ENCODE peak calls at places on chromosomes 11 and 22, in eight cellular contexts. R is hepatocyte, K is breast epithelium, C is HFFc6, P is coronary artery, X is astrocyte of the cerebellum, Y is DND-41, F is foreskin keratinocyte. U is an unnamed sample.

GRCh38 chr22:31583861-31584485 is 78.0 kb downstream of the PISD start:
- DNase-seq in R (no peak), K (no peak), C (peak), P (no peak), X (no peak), Y (no peak), F (no peak), U (no peak)

GRCh38 chr11:30002157-30002556 is 14.7 kb downstream of the KCNA4 start:
- DNase-seq in R (no peak), K (no peak), C (no peak), P (no peak), X (no peak), Y (no peak), F (no peak), U (no peak)

GRCh38 chr11:114447892-114448291 is 8.6 kb downstream of the REXO2 start:
- DNase-seq in R (no peak), K (no peak), C (peak), P (no peak), X (no peak), Y (no peak), F (no peak), U (no peak)

GRCh38 chr11:36295926-36296325 is at the start of gene PRR5L:
- DNase-seq in R (no peak), K (no peak), C (no peak), P (no peak), X (no peak), Y (no peak), F (no peak), U (no peak)

GRCh38 chr11:122642472-122642922 is 13.0 kb upstream of the UBASH3B start:
- DNase-seq in R (peak), K (no peak), C (peak), P (no peak), X (no peak), Y (no peak), F (peak), U (no peak)

GRCh38 chr11:128860571-128861361 is 6.3 kb downstream of the KCNJ1 start:
- DNase-seq in R (no peak), K (no peak), C (peak), P (no peak), X (no peak), Y (no peak), F (no peak), U (no peak)

GRCh38 chr11:15289718-15290117 is 175.0 kb downstream of the INSC start:
- DNase-seq in R (no peak), K (no peak), C (no peak), P (no peak), X (no peak), Y (no peak), F (no peak), U (no peak)

GRCh38 chr11:85810871-85811611 is at the start of gene SYTL2:
- DNase-seq in R (peak), K (peak), C (no peak), P (peak), X (no peak), Y (no peak), F (peak), U (peak)

GRCh38 chr11:8287297-8288070 is 23.8 kb upstream of the LMO1 start:
- DNase-seq in R (no peak), K (no peak), C (no peak), P (peak), X (no peak), Y (no peak), F (no peak), U (no peak)

GRCh38 chr11:85029964-85030363 is 597.2 kb downstream of the DLG2 start:
- DNase-seq in R (no peak), K (no peak), C (no peak), P (no peak), X (no peak), Y (no peak), F (peak), U (no peak)

GRCh38 chr11:6693342-6694228 is 10.4 kb upstream of the MRPL17 start:
- DNase-seq in R (no peak), K (no peak), C (peak), P (no peak), X (no peak), Y (no peak), F (peak), U (peak)

GRCh38 chr11:27672836-27673464 is 27.3 kb downstream of the BDNF start:
- DNase-seq in R (peak), K (no peak), C (peak), P (no peak), X (no peak), Y (no peak), F (peak), U (no peak)

GRCh38 chr11:2464451-2465165 is 19.8 kb downstream of the KCNQ1 start:
- DNase-seq in R (no peak), K (no peak), C (no peak), P (peak), X (no peak), Y (no peak), F (no peak), U (no peak)

GRCh38 chr11:117901601-117902000 is 25.1 kb upstream of the FXYD6 start:
- DNase-seq in R (no peak), K (peak), C (no peak), P (no peak), X (no peak), Y (no peak), F (no peak), U (no peak)

DNA sequence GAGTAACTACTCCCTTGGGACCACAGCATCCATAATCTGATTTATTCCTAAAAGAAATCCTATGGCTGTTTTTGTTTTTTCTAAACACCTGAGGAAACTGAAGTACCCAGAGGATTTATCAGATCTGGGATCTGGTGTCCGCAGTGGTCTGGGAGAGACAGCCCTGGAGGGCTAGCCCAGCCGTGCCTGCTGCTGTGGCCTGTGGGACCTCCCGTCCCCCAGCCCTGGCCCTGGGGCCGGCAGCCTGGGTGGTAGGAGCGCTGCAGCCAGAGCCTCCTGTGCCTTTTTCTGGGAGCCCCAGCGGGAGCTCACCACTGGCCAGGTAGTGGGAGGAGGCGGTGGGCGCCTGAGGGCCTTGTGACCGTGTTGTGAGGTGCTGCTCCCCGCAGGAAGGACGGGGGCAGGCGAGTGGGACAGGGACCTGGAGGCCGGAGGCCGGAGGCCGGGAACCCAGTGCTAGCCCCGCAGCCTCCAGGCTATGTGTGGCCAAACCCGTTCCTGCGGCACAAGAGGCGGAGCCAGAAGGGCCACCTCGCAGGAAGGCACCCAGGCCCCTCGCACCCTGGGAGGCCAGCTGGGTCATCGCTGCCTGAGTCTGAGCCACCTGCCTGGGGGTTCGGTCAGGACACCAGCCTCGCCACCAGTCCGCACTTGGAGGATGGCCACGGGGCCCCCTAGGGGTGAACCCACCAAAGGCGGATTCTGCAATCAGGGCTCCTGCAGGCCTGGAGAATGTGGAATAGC is 18.2 kb upstream of the C11orf96 start:
- DNase-seq in R (no peak), K (no peak), C (no peak), P (peak), X (no peak), Y (no peak), F (no peak), U (no peak)
- TF ChIP-seq CTCF in R (no peak), K (no peak), C (peak), P (no peak), X (peak), Y (no peak), F (peak), U (no peak)

GRCh38 chr11:93236741-93237675 is 39.2 kb upstream of the SLC36A4 start:
- DNase-seq in R (peak), K (no peak), C (peak), P (no peak), X (peak), Y (peak), F (peak), U (peak)
- TF ChIP-seq CTCF in R (peak), K (no peak), C (peak), P (no peak), X (peak), Y (peak), F (peak), U (peak)

DNA sequence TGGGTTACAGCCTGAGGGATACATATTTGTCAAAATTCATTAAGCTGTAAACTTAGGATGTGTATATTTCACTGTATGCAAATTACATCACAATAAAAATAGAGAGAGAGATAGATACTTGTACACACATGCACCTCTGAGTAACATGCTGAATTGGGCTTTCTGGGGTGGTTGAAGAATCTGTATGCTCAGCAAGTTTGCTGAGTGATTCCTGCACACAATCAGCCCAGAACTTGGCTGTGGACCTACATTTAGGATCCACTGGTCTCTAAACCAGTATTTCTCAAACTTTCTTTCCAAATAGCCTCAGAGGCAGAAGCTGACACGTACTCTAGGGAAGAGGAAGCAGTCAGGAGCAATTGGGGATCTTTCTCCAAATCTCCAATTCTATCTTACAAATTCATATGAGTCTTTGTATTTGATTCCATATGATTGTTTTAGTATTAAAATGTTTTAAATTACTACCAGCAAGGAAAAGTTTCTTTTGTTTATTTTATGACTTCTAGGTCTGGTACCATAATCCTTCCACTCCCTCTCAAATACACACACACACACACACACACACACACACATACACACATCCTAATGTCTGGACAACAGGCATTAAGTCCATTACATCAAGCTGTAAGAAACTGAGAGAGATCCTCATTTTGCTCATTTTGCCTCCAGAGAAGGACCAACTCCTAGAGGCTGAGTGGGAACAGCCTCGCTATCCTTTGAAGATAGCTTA is 20.0 kb downstream of the SYT13 start:
- DNase-seq in R (no peak), K (no peak), C (no peak), P (no peak), X (no peak), Y (no peak), F (no peak), U (no peak)
- TF ChIP-seq CTCF in R (no peak), K (no peak), C (no peak), P (no peak), X (no peak), Y (no peak), F (no peak), U (no peak)

GRCh38 chr22:42820075-42820763 is 36.9 kb downstream of the ARFGAP3 start:
- DNase-seq in R (peak), K (peak), C (peak), P (no peak), X (peak), Y (no peak), F (peak), U (no peak)
- TF ChIP-seq CTCF in R (peak), K (no peak), C (peak), P (no peak), X (peak), Y (peak), F (no peak), U (no peak)

GRCh38 chr11:70066628-70067027 is 11.5 kb upstream of the ANO1 start:
- DNase-seq in R (no peak), K (no peak), C (no peak), P (peak), X (no peak), Y (no peak), F (no peak), U (no peak)
- TF ChIP-seq CTCF in R (no peak), K (no peak), C (no peak), P (no peak), X (no peak), Y (no peak), F (no peak), U (no peak)

GRCh38 chr11:62909107-62909894 is 11.9 kb downstream of the CHRM1 start:
- DNase-seq in R (peak), K (peak), C (peak), P (no peak), X (peak), Y (no peak), F (peak), U (peak)
- TF ChIP-seq CTCF in R (peak), K (peak), C (peak), P (no peak), X (peak), Y (peak), F (peak), U (peak)

DNA sequence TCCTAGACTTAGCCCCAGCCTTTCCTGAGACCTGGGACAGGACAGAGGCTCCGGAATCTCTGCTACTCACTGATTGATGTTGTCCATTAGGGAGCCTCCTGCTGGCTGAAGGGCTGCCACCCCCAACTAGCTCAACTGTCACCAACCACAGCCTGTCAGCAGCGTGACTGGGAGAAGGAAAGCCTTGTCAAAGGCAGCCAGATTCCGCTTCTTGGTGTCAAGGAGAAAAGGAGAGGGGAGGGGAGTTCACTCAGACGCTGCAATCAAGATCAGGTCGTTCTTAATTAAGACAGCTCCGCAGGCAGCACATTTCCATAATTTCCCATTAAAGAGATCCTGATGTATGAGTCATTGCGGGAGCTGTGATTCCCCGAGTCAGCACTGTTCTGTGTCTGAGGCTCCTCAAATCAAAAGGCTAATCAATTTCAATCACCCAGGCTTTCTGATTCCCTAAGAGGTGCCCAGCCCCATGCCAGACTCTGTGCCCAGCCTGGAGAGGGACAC is 152.8 kb upstream of the ZBED5 start:
- DNase-seq in R (peak), K (no peak), C (no peak), P (no peak), X (no peak), Y (no peak), F (peak), U (no peak)
- TF ChIP-seq CTCF in R (peak), K (no peak), C (peak), P (peak), X (peak), Y (no peak), F (peak), U (no peak)

GRCh38 chr11:66879583-66879982 is 22.7 kb downstream of the LRFN4 start:
- DNase-seq in R (no peak), K (no peak), C (no peak), P (no peak), X (no peak), Y (no peak), F (no peak), U (no peak)

GRCh38 chr11:66882540-66882939 is 25.7 kb downstream of the LRFN4 start:
- DNase-seq in R (no peak), K (no peak), C (no peak), P (no peak), X (no peak), Y (no peak), F (no peak), U (no peak)

GRCh38 chr11:66881927-66882452 is 25.1 kb downstream of the LRFN4 start:
- DNase-seq in R (no peak), K (no peak), C (no peak), P (no peak), X (no peak), Y (no peak), F (no peak), U (no peak)

GRCh38 chr11:66880484-66881211 is 23.8 kb downstream of the LRFN4 start:
- DNase-seq in R (no peak), K (peak), C (no peak), P (no peak), X (no peak), Y (peak), F (peak), U (no peak)

GRCh38 chr11:66881436-66881835 is 24.6 kb downstream of the LRFN4 start:
- DNase-seq in R (no peak), K (no peak), C (no peak), P (no peak), X (no peak), Y (no peak), F (no peak), U (no peak)
- TF ChIP-seq CTCF in R (no peak), K (no peak), C (no peak), P (no peak), X (no peak), Y (peak), F (peak), U (no peak)

DNA sequence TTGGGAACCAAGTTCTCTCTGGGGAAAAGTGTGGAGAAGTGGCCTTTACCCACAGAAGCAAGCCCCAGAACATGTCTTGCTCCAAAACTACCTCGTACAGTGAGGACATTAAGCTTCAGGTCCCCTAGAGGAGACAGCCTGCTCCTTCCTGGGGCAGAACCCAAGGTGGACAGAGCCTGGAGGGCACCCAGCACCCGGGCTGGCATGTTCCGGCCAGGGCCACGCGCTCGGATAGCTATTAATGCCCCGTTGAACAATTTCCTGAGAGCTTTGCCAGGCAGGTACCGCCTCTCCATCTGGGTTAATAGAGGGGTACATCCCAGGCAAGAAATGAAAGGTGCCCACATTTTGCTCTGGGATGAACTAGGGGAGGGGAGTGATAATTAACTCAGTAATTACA is 169.0 kb upstream of the GRK3 start:
- DNase-seq in R (no peak), K (no peak), C (no peak), P (no peak), X (no peak), Y (no peak), F (no peak), U (no peak)
- TF ChIP-seq CTCF in R (no peak), K (no peak), C (no peak), P (no peak), X (no peak), Y (no peak), F (no peak), U (no peak)

GRCh38 chr11:130144721-130145327 is 14.8 kb upstream of the ST14 start:
- DNase-seq in R (peak), K (no peak), C (no peak), P (peak), X (no peak), Y (no peak), F (no peak), U (no peak)

GRCh38 chr11:130145328-130145812 is 14.2 kb upstream of the ST14 start:
- DNase-seq in R (peak), K (no peak), C (no peak), P (no peak), X (no peak), Y (no peak), F (no peak), U (no peak)

GRCh38 chr11:130141561-130142341 is 17.8 kb upstream of the ST14 start:
- DNase-seq in R (no peak), K (no peak), C (no peak), P (peak), X (peak), Y (no peak), F (no peak), U (no peak)

GRCh38 chr11:130145975-130146776 is 13.4 kb upstream of the ST14 start:
- DNase-seq in R (peak), K (peak), C (peak), P (peak), X (no peak), Y (no peak), F (peak), U (no peak)

GRCh38 chr11:130144129-130144528 is 15.5 kb upstream of the ST14 start:
- DNase-seq in R (peak), K (no peak), C (no peak), P (peak), X (no peak), Y (no peak), F (no peak), U (no peak)
- TF ChIP-seq CTCF in R (no peak), K (no peak), C (no peak), P (no peak), X (no peak), Y (no peak), F (no peak), U (no peak)

U was measured in activated CD8-positive, alpha-beta T cell treated with anti-CD3 and anti-CD28 coated beads for 36 hours.